ENCODE peak calls at places on chromosome 11, in eight cellular contexts. M is activated T-cell treated with anti-CD3 and anti-CD28 coated beads for 24 hours; V is left cardiac atrium; K is T follicular helper cell; U is activated CD8-positive, alpha-beta memory T cell treated with anti-CD3 and anti-CD28 coated beads for 24 hours; E is PC-3; Y is T47D; Z is anterior cingulate cortex. N is an unnamed sample.

GRCh38 chr11:100774132-100774531 is 87.0 kb downstream of the ARHGAP42 start:
- DNase-seq in E (no peak), V (no peak), K (no peak), M (no peak), Z (no peak), Y (no peak), U (no peak), N (no peak)

GRCh38 chr11:14821031-14821430 is 71.0 kb downstream of the CYP2R1 start:
- DNase-seq in M (no peak), Y (no peak), Z (no peak), U (no peak), K (no peak), E (no peak), V (no peak), N (no peak)

GRCh38 chr11:86805873-86806310 is 5.5 kb downstream of the PRSS23 start:
- DNase-seq in Y (no peak), M (no peak), Z (no peak), E (peak), U (no peak), V (peak), K (no peak), N (peak)

GRCh38 chr11:110069158-110069737 is 23.9 kb upstream of the ZC3H12C start:
- DNase-seq in K (no peak), M (no peak), V (peak), U (no peak), Y (peak), Z (no peak), E (peak), N (no peak)

GRCh38 chr11:326842-327580 is 6.4 kb upstream of the IFITM3 start:
- DNase-seq in E (no peak), M (no peak), V (peak), Z (peak), U (peak), K (peak), Y (no peak), N (peak)

GRCh38 chr11:116730568-116730967 is 42.2 kb downstream of the BUD13 start:
- DNase-seq in Y (no peak), M (no peak), K (no peak), U (no peak), E (no peak), Z (no peak), V (peak), N (no peak)

GRCh38 chr11:7062534-7062933 is 26.3 kb upstream of the RBMXL2 start:
- DNase-seq in Y (no peak), E (no peak), U (no peak), M (no peak), Z (no peak), K (no peak), V (no peak), N (no peak)

GRCh38 chr11:65773784-65774411 is 6.9 kb downstream of the AP5B1 start:
- DNase-seq in Y (no peak), M (no peak), E (no peak), K (no peak), V (no peak), U (no peak), Z (no peak), N (peak)

GRCh38 chr11:112453601-112454577 is 193.2 kb upstream of the PLET1 start:
- DNase-seq in V (peak), Y (peak), U (peak), M (peak), Z (no peak), E (peak), K (no peak), N (peak)

GRCh38 chr11:96306933-96307747 is 35.9 kb downstream of the MAML2 start:
- DNase-seq in Z (peak), M (no peak), E (peak), K (no peak), U (no peak), Y (peak), V (peak), N (no peak)